ENCODE peak calls at places on chromosomes 12 and 14, in seven cellular contexts. One of them, this sample, is unnamed. For H3K4me1, the result is how much of the 10 kb centered on the place peaks cover.

GRCh38 chr14:28294834-28295440 is 471.6 kb upstream of the FOXG1 start:
- DNase-seq in CD4-positive, CD25-positive, alpha-beta regulatory T cell: no peak
- DNase-seq in PC-9: no peak
- DNase-seq in ovary: no peak
- DNase-seq in aorta: no peak
- DNase-seq in IMR-90: no peak
- DNase-seq in prostate gland: no peak
- DNase-seq in this sample: no peak

GRCh38 chr14:91418387-91419043 is 895 bp upstream of the CCDC88C start:
- DNase-seq in IMR-90: peak
- DNase-seq in CD4-positive, CD25-positive, alpha-beta regulatory T cell: peak
- DNase-seq in prostate gland: peak
- DNase-seq in ovary: peak
- DNase-seq in PC-9: peak
- DNase-seq in aorta: peak
- DNase-seq in this sample: peak

GRCh38 chr14:67426983-67427601 is 15.1 kb upstream of the PLEK2 start:
- DNase-seq in IMR-90: peak
- DNase-seq in ovary: peak
- DNase-seq in PC-9: peak
- DNase-seq in aorta: peak
- DNase-seq in CD4-positive, CD25-positive, alpha-beta regulatory T cell: peak
- DNase-seq in prostate gland: peak
- DNase-seq in this sample: peak

GRCh38 chr12:111126331-111126730 is 206.0 kb upstream of the MYL2 start:
- DNase-seq in aorta: peak
- DNase-seq in prostate gland: no peak
- DNase-seq in IMR-90: no peak
- DNase-seq in CD4-positive, CD25-positive, alpha-beta regulatory T cell: no peak
- DNase-seq in PC-9: no peak
- DNase-seq in ovary: no peak
- DNase-seq in this sample: no peak

GRCh38 chr12:1936406-1937320 is 18.2 kb upstream of the CACNA2D4 start:
- DNase-seq in IMR-90: peak
- DNase-seq in PC-9: no peak
- DNase-seq in CD4-positive, CD25-positive, alpha-beta regulatory T cell: no peak
- DNase-seq in ovary: peak
- DNase-seq in prostate gland: peak
- DNase-seq in aorta: peak
- DNase-seq in this sample: peak

GRCh38 chr12:61676520-61676919 is 583.7 kb upstream of the USP15 start:
- DNase-seq in PC-9: no peak
- DNase-seq in ovary: no peak
- DNase-seq in prostate gland: no peak
- DNase-seq in IMR-90: no peak
- DNase-seq in aorta: no peak
- DNase-seq in CD4-positive, CD25-positive, alpha-beta regulatory T cell: no peak
- DNase-seq in this sample: no peak

GRCh38 chr14:48914921-48915320 is 671.3 kb downstream of the RPS29 start:
- DNase-seq in CD4-positive, CD25-positive, alpha-beta regulatory T cell: no peak
- DNase-seq in aorta: no peak
- DNase-seq in IMR-90: no peak
- DNase-seq in prostate gland: no peak
- DNase-seq in PC-9: no peak
- DNase-seq in ovary: no peak
- DNase-seq in this sample: no peak

GRCh38 chr12:46246021-46246700 is 22.7 kb downstream of the SLC38A1 start:
- DNase-seq in ovary: no peak
- DNase-seq in PC-9: no peak
- DNase-seq in aorta: no peak
- DNase-seq in IMR-90: no peak
- DNase-seq in CD4-positive, CD25-positive, alpha-beta regulatory T cell: no peak
- DNase-seq in prostate gland: no peak
- DNase-seq in this sample: no peak

GRCh38 chr14:28767851-28768548 is 1.4 kb downstream of the FOXG1 start:
- DNase-seq in CD4-positive, CD25-positive, alpha-beta regulatory T cell: no peak
- DNase-seq in prostate gland: no peak
- DNase-seq in PC-9: no peak
- DNase-seq in IMR-90: no peak
- DNase-seq in aorta: no peak
- DNase-seq in ovary: no peak
- DNase-seq in this sample: no peak

GRCh38 chr12:53324113-53324778 is 2.8 kb upstream of the AAAS start:
- DNase-seq in aorta: peak
- DNase-seq in PC-9: no peak
- DNase-seq in prostate gland: no peak
- DNase-seq in ovary: no peak
- DNase-seq in IMR-90: no peak
- DNase-seq in CD4-positive, CD25-positive, alpha-beta regulatory T cell: peak
- DNase-seq in this sample: no peak

GRCh38 chr12:6607751-6608591 is 792 bp upstream of the CHD4 start:
- DNase-seq in PC-9: peak
- DNase-seq in CD4-positive, CD25-positive, alpha-beta regulatory T cell: peak
- DNase-seq in IMR-90: peak
- DNase-seq in prostate gland: no peak
- DNase-seq in ovary: peak
- DNase-seq in aorta: no peak
- DNase-seq in this sample: peak

GRCh38 chr12:122840580-122841513 is 5.6 kb downstream of the HIP1R start:
- DNase-seq in ovary: no peak
- DNase-seq in aorta: peak
- DNase-seq in PC-9: no peak
- DNase-seq in prostate gland: no peak
- DNase-seq in CD4-positive, CD25-positive, alpha-beta regulatory T cell: no peak
- DNase-seq in IMR-90: no peak
- DNase-seq in this sample: no peak

GRCh38 chr12:90460681-90461080 is 494.3 kb downstream of the CCER1 start:
- DNase-seq in CD4-positive, CD25-positive, alpha-beta regulatory T cell: no peak
- DNase-seq in IMR-90: no peak
- DNase-seq in aorta: no peak
- DNase-seq in PC-9: no peak
- DNase-seq in prostate gland: no peak
- DNase-seq in ovary: no peak
- DNase-seq in this sample: no peak

GRCh38 chr14:30698463-30698862 is 76.3 kb downstream of the SCFD1 start:
- DNase-seq in CD4-positive, CD25-positive, alpha-beta regulatory T cell: no peak
- DNase-seq in prostate gland: no peak
- DNase-seq in PC-9: no peak
- DNase-seq in aorta: no peak
- DNase-seq in ovary: no peak
- DNase-seq in IMR-90: no peak
- DNase-seq in this sample: no peak

GRCh38 chr14:81023095-81023710 is 67.8 kb downstream of the TSHR start:
- DNase-seq in ovary: no peak
- DNase-seq in prostate gland: no peak
- DNase-seq in PC-9: no peak
- DNase-seq in IMR-90: no peak
- DNase-seq in aorta: no peak
- DNase-seq in CD4-positive, CD25-positive, alpha-beta regulatory T cell: no peak
- DNase-seq in this sample: no peak

GRCh38 chr14:72606879-72607278 is 287.0 kb downstream of the DPF3 start:
- DNase-seq in ovary: no peak
- DNase-seq in prostate gland: no peak
- DNase-seq in PC-9: no peak
- DNase-seq in aorta: no peak
- DNase-seq in CD4-positive, CD25-positive, alpha-beta regulatory T cell: no peak
- DNase-seq in IMR-90: no peak
- DNase-seq in this sample: no peak

GRCh38 chr12:116247377-116247776 is 30.1 kb downstream of the MED13L start:
- DNase-seq in prostate gland: no peak
- DNase-seq in CD4-positive, CD25-positive, alpha-beta regulatory T cell: no peak
- DNase-seq in IMR-90: peak
- DNase-seq in PC-9: no peak
- DNase-seq in aorta: no peak
- DNase-seq in ovary: no peak
- DNase-seq in this sample: no peak

GRCh38 chr12:6356374-6356820 is 14.5 kb upstream of the TNFRSF1A start:
- DNase-seq in ovary: no peak
- DNase-seq in aorta: no peak
- DNase-seq in PC-9: no peak
- DNase-seq in prostate gland: no peak
- DNase-seq in CD4-positive, CD25-positive, alpha-beta regulatory T cell: no peak
- DNase-seq in IMR-90: no peak
- DNase-seq in this sample: no peak

GRCh38 chr12:54426690-54427089 is 7.6 kb upstream of the ITGA5 start:
- DNase-seq in CD4-positive, CD25-positive, alpha-beta regulatory T cell: no peak
- DNase-seq in ovary: no peak
- DNase-seq in PC-9: no peak
- DNase-seq in IMR-90: no peak
- DNase-seq in aorta: no peak
- DNase-seq in prostate gland: no peak
- DNase-seq in this sample: no peak

GRCh38 chr12:120264086-120264485 is 1.4 kb downstream of the PXN start:
- DNase-seq in PC-9: no peak
- DNase-seq in CD4-positive, CD25-positive, alpha-beta regulatory T cell: no peak
- DNase-seq in prostate gland: peak
- DNase-seq in IMR-90: no peak
- DNase-seq in ovary: no peak
- DNase-seq in aorta: no peak
- DNase-seq in this sample: no peak

GRCh38 chr14:92685784-92686355 is 62.6 kb downstream of the LGMN start:
- DNase-seq in PC-9: no peak
- DNase-seq in CD4-positive, CD25-positive, alpha-beta regulatory T cell: no peak
- DNase-seq in aorta: peak
- DNase-seq in IMR-90: no peak
- DNase-seq in ovary: no peak
- DNase-seq in prostate gland: no peak
- DNase-seq in this sample: no peak

GRCh38 chr14:34750233-34750632 is 35.8 kb upstream of the CFL2 start:
- DNase-seq in PC-9: no peak
- DNase-seq in prostate gland: no peak
- DNase-seq in aorta: no peak
- DNase-seq in IMR-90: no peak
- DNase-seq in ovary: no peak
- DNase-seq in CD4-positive, CD25-positive, alpha-beta regulatory T cell: no peak
- DNase-seq in this sample: no peak
- H3K27ac ChIP-seq in PC-9: no peak
- H3K27ac ChIP-seq in prostate gland: no peak
- H3K27ac ChIP-seq in aorta: no peak
- H3K27ac ChIP-seq in IMR-90: no peak
- H3K27ac ChIP-seq in ovary: no peak
- H3K27ac ChIP-seq in CD4-positive, CD25-positive, alpha-beta regulatory T cell: no peak
- H3K27ac ChIP-seq in this sample: no peak

DNA sequence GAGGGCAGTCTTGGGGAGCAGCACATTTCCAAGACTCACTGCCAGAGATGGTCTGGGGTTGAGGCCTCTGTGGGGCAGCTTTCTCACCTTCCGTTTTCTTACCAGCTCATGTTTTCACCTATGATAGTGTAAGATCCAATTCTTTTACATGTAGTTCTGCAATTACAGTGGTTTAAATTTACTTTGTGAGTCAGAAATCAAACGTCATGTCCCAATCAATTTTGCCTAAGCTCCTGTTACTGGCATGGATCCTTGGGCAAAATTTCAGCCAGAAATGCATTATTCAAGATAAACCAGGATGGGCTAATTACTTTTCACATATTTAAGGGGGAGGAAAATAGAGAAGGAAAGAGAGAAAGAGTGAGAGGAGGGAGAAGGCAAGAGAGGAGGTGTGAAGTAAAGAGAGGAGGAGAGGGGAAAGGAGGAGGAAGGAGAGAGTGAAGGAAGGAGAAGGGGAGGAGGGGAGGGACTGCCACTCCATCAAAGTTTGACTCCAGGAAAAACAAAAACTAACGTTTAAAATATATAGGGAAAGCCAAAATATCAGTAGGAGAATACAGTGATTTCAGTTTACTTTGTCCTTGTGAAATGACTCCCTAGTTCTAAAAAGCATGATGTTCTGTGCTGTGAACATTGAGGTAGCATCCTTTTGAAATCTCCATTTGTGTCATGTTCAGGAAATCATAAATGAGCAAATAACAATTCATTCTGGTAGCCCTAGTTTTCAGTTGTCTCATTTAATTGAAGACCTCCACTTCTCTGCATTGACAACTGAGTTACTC is 2.9 kb downstream of the BMAL2 start:
- DNase-seq in CD4-positive, CD25-positive, alpha-beta regulatory T cell: no peak
- DNase-seq in ovary: no peak
- DNase-seq in aorta: no peak
- DNase-seq in IMR-90: no peak
- DNase-seq in PC-9: peak
- DNase-seq in prostate gland: no peak
- DNase-seq in this sample: no peak
- H3K4me1 ChIP-seq in CD4-positive, CD25-positive, alpha-beta regulatory T cell: under half
- H3K4me1 ChIP-seq in ovary: under half
- H3K4me1 ChIP-seq in aorta: under half
- H3K4me1 ChIP-seq in IMR-90: under half
- H3K4me1 ChIP-seq in PC-9: half or more
- H3K4me1 ChIP-seq in prostate gland: under half
- H3K4me1 ChIP-seq in this sample: under half

GRCh38 chr12:106342397-106343212 is 14.9 kb upstream of the POLR3B start:
- DNase-seq in IMR-90: peak
- DNase-seq in CD4-positive, CD25-positive, alpha-beta regulatory T cell: no peak
- DNase-seq in PC-9: peak
- DNase-seq in ovary: peak
- DNase-seq in prostate gland: peak
- DNase-seq in aorta: peak
- DNase-seq in this sample: peak

GRCh38 chr12:106343213-106343509 is 14.4 kb upstream of the POLR3B start:
- DNase-seq in PC-9: no peak
- DNase-seq in prostate gland: no peak
- DNase-seq in aorta: no peak
- DNase-seq in CD4-positive, CD25-positive, alpha-beta regulatory T cell: no peak
- DNase-seq in ovary: no peak
- DNase-seq in IMR-90: no peak
- DNase-seq in this sample: no peak

GRCh38 chr12:106345739-106346138 is 11.8 kb upstream of the POLR3B start:
- DNase-seq in aorta: no peak
- DNase-seq in prostate gland: peak
- DNase-seq in PC-9: peak
- DNase-seq in CD4-positive, CD25-positive, alpha-beta regulatory T cell: no peak
- DNase-seq in IMR-90: peak
- DNase-seq in ovary: no peak
- DNase-seq in this sample: peak

GRCh38 chr12:106341086-106341879 is 16.3 kb upstream of the POLR3B start:
- DNase-seq in PC-9: no peak
- DNase-seq in ovary: no peak
- DNase-seq in prostate gland: no peak
- DNase-seq in aorta: no peak
- DNase-seq in IMR-90: peak
- DNase-seq in CD4-positive, CD25-positive, alpha-beta regulatory T cell: no peak
- DNase-seq in this sample: no peak
- H3K27ac ChIP-seq in PC-9: no peak
- H3K27ac ChIP-seq in ovary: peak
- H3K27ac ChIP-seq in prostate gland: no peak
- H3K27ac ChIP-seq in aorta: no peak
- H3K27ac ChIP-seq in IMR-90: no peak
- H3K27ac ChIP-seq in CD4-positive, CD25-positive, alpha-beta regulatory T cell: no peak
- H3K27ac ChIP-seq in this sample: no peak

DNA sequence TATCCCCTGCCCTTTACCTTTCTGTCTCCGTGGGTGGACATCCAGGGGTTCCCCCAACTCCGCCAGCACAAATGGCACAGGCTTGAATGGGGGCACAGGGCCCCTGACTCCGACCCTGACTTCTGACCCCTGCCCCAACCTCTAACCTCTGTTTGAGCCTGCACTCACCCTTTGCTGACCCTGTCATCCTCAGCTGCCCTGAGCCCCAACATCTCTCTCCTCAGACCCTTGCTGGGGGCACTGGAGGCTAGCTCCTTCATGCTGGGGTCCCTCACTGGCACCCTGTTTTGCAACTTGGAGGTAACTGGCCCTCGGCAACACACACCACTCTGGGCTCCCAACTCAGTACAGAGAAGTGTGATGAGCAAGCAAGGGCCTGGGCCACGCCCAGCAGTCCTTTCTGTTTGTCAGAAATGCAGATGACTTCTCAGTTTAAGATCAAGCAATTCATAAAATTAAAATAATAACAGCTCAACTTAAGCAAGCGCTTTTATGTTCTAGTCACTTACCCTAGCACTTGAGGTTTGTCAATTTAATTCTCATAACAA is 2.1 kb downstream of the IFI27 start:
- DNase-seq in IMR-90: no peak
- DNase-seq in aorta: no peak
- DNase-seq in CD4-positive, CD25-positive, alpha-beta regulatory T cell: no peak
- DNase-seq in prostate gland: no peak
- DNase-seq in ovary: no peak
- DNase-seq in PC-9: no peak
- DNase-seq in this sample: no peak
- H3K4me1 ChIP-seq in IMR-90: under half
- H3K4me1 ChIP-seq in aorta: under half
- H3K4me1 ChIP-seq in CD4-positive, CD25-positive, alpha-beta regulatory T cell: under half
- H3K4me1 ChIP-seq in prostate gland: under half
- H3K4me1 ChIP-seq in ovary: under half
- H3K4me1 ChIP-seq in PC-9: under half
- H3K4me1 ChIP-seq in this sample: under half

This sample was measured in SJSA1.